ENCODE peak calls at places on chromosomes 13 and 19, in eight cellular contexts. E is GDM1; Y is SK-N-DZ; T is NCI-H510A treated with DMSO at 0.1 percent for 48 hours; H is amniotic stem cell; F is activated naive CD4-positive, alpha-beta T cell treated with anti-CD3 and anti-CD28 coated beads for 36 hours; P is NT2/D1; K is GM20000. W is an unnamed sample.

GRCh38 chr19:46745030-46745429 is 827 bp upstream of the FKRP start:
- DNase-seq in E (no peak), T (no peak), H (no peak), F (no peak), K (no peak), Y (no peak), P (no peak), W (no peak)

GRCh38 chr13:39210961-39211534 is 172.8 kb downstream of the NHLRC3 start:
- DNase-seq in F (no peak), E (no peak), K (no peak), Y (no peak), H (no peak), P (no peak), T (no peak), W (no peak)

GRCh38 chr19:8209965-8210659 is 942 bp downstream of the CERS4 start:
- DNase-seq in K (peak; percentile 37), E (no peak), Y (peak; percentile 21), P (no peak), H (no peak), F (no peak), T (no peak), W (no peak)

GRCh38 chr19:35693835-35694599 is 10.3 kb upstream of the ZBTB32 start:
- DNase-seq in F (peak; percentile 97), Y (peak; percentile 85), H (peak; percentile 89), E (peak; percentile 82), K (peak; percentile 91), T (peak; percentile 80), P (peak; percentile 65), W (peak; percentile 96)

GRCh38 chr19:6530385-6531162 is at the start of gene TNFSF9:
- DNase-seq in E (peak; percentile 81), T (no peak), H (peak; percentile 53), Y (peak; percentile 60), P (no peak), K (peak; percentile 90), F (peak; percentile 88), W (peak; percentile 83)

GRCh38 chr19:2618611-2619010 is 83.9 kb downstream of the GNG7 start:
- DNase-seq in T (no peak), H (no peak), E (peak; percentile 56), K (no peak), P (no peak), Y (no peak), F (peak; percentile 97), W (peak; percentile 65)

GRCh38 chr13:90839061-90839460 is 508.4 kb upstream of the MIR17HG start:
- DNase-seq in Y (no peak), F (no peak), P (no peak), K (no peak), H (no peak), T (no peak), E (no peak), W (no peak)

GRCh38 chr13:77832339-77833100 is 86.1 kb downstream of the EDNRB start:
- DNase-seq in H (no peak), Y (no peak), K (no peak), P (no peak), F (no peak), T (no peak), E (no peak), W (no peak)

GRCh38 chr13:77565635-77566034 is 30.1 kb downstream of the SCEL start:
- DNase-seq in K (peak; percentile 36), H (no peak), Y (peak; percentile 57), F (no peak), P (peak; percentile 5), E (no peak), T (peak; percentile 28), W (peak; percentile 73)

GRCh38 chr19:45496349-45496953 is 396 bp downstream of the RTN2 start:
- DNase-seq in E (no peak), H (no peak), P (no peak), K (peak; percentile 58), T (peak; percentile 35), Y (peak; percentile 50), F (peak; percentile 56), W (peak; percentile 70)

GRCh38 chr13:44934724-44935123 is 54.5 kb downstream of the NUFIP1 start:
- DNase-seq in F (no peak), T (no peak), E (no peak), Y (no peak), P (no peak), K (peak; percentile 2), H (no peak), W (no peak)

GRCh38 chr19:33797821-33798633 is 1.4 kb downstream of the KCTD15 start:
- DNase-seq in K (no peak), P (no peak), T (peak; percentile 45), Y (peak; percentile 35), E (no peak), F (no peak), H (no peak), W (no peak)

GRCh38 chr13:30332516-30333165 is 25.3 kb upstream of the KATNAL1 start:
- DNase-seq in P (no peak), Y (no peak), H (no peak), F (no peak), K (peak; percentile 33), T (no peak), E (no peak), W (peak; percentile 94)

W was measured in Karpas-422.